ENCODE peak calls at places on chromosomes 12 and 14, in nine cellular contexts. R is ovary, T is tibial nerve, J is transverse colon, E is IMR-90, G is A549, S is H1, C is gastrocnemius medialis, D is Peyer's patch. Q is an unnamed sample.

GRCh38 chr12:81502912-81503695 is 256.0 kb downstream of the PPFIA2 start:
- DNase-seq in R (no peak), T (no peak), J (no peak), E (peak; percentile 45), G (peak; percentile 11), S (no peak), C (no peak), D (no peak), Q (no peak)

GRCh38 chr12:76942276-76942675 is 63.5 kb upstream of the CSRP2 start:
- DNase-seq in R (no peak), T (no peak), J (no peak), E (peak; percentile 69), G (no peak), S (no peak), C (no peak), D (no peak), Q (no peak)

GRCh38 chr12:120474092-120474960 is 4.8 kb upstream of the SRSF9 start:
- DNase-seq in R (peak; percentile 28), T (no peak), J (no peak), E (peak; percentile 80), G (peak; percentile 62), S (no peak), C (no peak), D (no peak), Q (peak; percentile 51)

GRCh38 chr14:51430600-51430999 is 190.6 kb downstream of the TMX1 start:
- DNase-seq in R (peak; percentile 28), T (no peak), J (no peak), E (no peak), G (no peak), S (no peak), C (no peak), D (no peak), Q (no peak)

GRCh38 chr14:40122978-40123648 is 690.9 kb upstream of the FBXO33 start:
- DNase-seq in R (no peak), T (no peak), J (no peak), E (no peak), G (no peak), S (no peak), C (no peak), D (no peak), Q (no peak)

GRCh38 chr14:50631408-50631821 is 36.7 kb downstream of the SAV1 start:
- DNase-seq in R (no peak), T (no peak), J (no peak), E (no peak), G (no peak), S (no peak), C (no peak), D (no peak), Q (no peak)

GRCh38 chr14:78088941-78089340 is 81.2 kb upstream of the NRXN3 start:
- DNase-seq in R (no peak), T (no peak), J (no peak), E (no peak), G (no peak), S (no peak), C (peak; percentile 76), D (no peak), Q (no peak)

GRCh38 chr12:131491887-131492490 is 218.9 kb upstream of the SFSWAP start:
- DNase-seq in R (no peak), T (no peak), J (no peak), E (no peak), G (no peak), S (no peak), C (no peak), D (no peak), Q (peak; percentile 64)

GRCh38 chr12:26158078-26158764 is 33.4 kb upstream of the BHLHE41 start:
- DNase-seq in R (no peak), T (no peak), J (no peak), E (no peak), G (peak; percentile 19), S (no peak), C (no peak), D (no peak), Q (no peak)

GRCh38 chr12:13173012-13173441 is 23.5 kb upstream of the EMP1 start:
- DNase-seq in R (no peak), T (no peak), J (no peak), E (peak; percentile 75), G (no peak), S (no peak), C (peak; percentile 45), D (no peak), Q (no peak)

GRCh38 chr14:34536951-34537676 is 2.4 kb downstream of the EAPP start:
- DNase-seq in R (no peak), T (no peak), J (no peak), E (peak; percentile 76), G (no peak), S (no peak), C (no peak), D (no peak), Q (no peak)

GRCh38 chr12:92369061-92369460 is 223.4 kb upstream of the BTG1 start:
- DNase-seq in R (no peak), T (no peak), J (no peak), E (no peak), G (no peak), S (no peak), C (no peak), D (no peak), Q (no peak)

GRCh38 chr12:86719381-86719780 is 463.2 kb upstream of the MGAT4C start:
- DNase-seq in R (no peak), T (no peak), J (no peak), E (peak; percentile 67), G (no peak), S (no peak), C (no peak), D (no peak), Q (no peak)

GRCh38 chr14:23568600-23569310 is 1.2 kb upstream of the AP1G2 start:
- DNase-seq in R (no peak), T (no peak), J (no peak), E (no peak), G (peak; percentile 42), S (no peak), C (peak; percentile 27), D (no peak), Q (peak; percentile 83)

GRCh38 chr14:23568021-23568599 is 519 bp upstream of the AP1G2 start:
- DNase-seq in R (no peak), T (no peak), J (no peak), E (no peak), G (no peak), S (no peak), C (peak; percentile 8), D (no peak), Q (no peak)

GRCh38 chr14:23566782-23567185 is 807 bp downstream of the AP1G2 start:
- DNase-seq in R (no peak), T (no peak), J (no peak), E (no peak), G (peak; percentile 30), S (no peak), C (no peak), D (no peak), Q (no peak)

GRCh38 chr14:23566112-23566781 is 1.3 kb downstream of the AP1G2 start:
- DNase-seq in R (no peak), T (no peak), J (no peak), E (no peak), G (no peak), S (no peak), C (no peak), D (no peak), Q (no peak)

GRCh38 chr14:23567186-23568020 is at the start of gene AP1G2:
- DNase-seq in R (peak; percentile 95), T (peak; percentile 55), J (peak; percentile 96), E (peak; percentile 28), G (peak; percentile 91), S (peak; percentile 91), C (peak; percentile 55), D (peak; percentile 95), Q (peak; percentile 90)
- TF ChIP-seq POLR2A in R (peak; percentile 63), T (no peak), J (peak; percentile 91), E (no peak), G (peak; percentile 92), S (peak; percentile 38), C (no peak), D (peak; percentile 91), Q (peak; percentile 10)

DNA sequence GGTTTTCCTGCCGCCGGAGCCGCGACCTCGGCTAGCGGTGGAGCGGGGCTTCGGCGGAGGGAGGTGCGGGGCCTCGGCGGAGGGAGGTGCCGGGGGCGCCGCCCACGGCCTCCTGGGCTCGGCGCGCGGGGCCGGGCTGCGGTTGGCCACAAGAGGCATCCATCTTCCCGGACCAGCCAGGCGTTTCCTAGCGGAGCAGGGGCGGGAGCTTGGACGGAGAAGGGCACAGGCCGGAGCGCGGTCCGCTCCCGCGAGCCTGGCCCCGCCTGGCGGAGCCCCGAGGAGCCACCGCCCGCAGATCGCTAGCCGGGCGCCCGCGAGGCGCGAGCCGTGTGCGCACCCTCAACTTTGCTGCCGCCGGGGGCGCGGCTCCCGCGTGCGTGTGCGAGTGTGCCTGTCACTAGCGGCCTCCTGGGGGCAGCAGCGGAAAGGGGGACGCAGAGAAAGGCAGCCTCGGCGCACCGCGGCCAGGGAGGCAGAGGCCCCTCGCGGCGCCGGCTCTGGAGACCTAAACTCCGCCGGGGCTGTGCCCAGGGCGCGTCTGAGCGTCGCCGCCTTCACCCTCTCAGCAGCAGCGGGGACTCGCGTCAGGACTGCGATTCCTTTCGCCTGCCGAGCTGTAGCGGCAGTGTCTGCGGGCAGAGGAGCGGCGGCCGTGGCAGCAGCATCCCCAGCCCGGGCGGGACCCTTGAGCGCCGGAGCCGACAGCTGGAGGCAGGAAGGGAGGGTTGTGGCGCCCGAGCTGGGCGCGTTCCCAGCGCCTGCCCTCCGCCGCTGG is 698 bp upstream of the SRGAP1 start:
- DNase-seq in R (peak; percentile 93), T (peak; percentile 81), J (peak; percentile 92), E (peak; percentile 96), G (peak; percentile 97), S (peak; percentile 91), C (peak; percentile 81), D (peak; percentile 94), Q (peak; percentile 82)
- TF ChIP-seq POLR2A in R (peak; percentile 40), T (peak; percentile 28), J (peak; percentile 43), E (no peak), G (peak; percentile 48), S (no peak), C (peak; percentile 55), D (peak; percentile 53), Q (no peak)

GRCh38 chr12:124909831-124910560 is 4.5 kb downstream of the UBC start:
- DNase-seq in R (no peak), T (no peak), J (no peak), E (peak; percentile 48), G (peak; percentile 82), S (no peak), C (peak; percentile 31), D (no peak), Q (no peak)
- TF ChIP-seq POLR2A in R (no peak), T (no peak), J (peak; percentile 3), E (no peak), G (peak; percentile 42), S (no peak), C (no peak), D (peak; percentile 5), Q (no peak)

DNA sequence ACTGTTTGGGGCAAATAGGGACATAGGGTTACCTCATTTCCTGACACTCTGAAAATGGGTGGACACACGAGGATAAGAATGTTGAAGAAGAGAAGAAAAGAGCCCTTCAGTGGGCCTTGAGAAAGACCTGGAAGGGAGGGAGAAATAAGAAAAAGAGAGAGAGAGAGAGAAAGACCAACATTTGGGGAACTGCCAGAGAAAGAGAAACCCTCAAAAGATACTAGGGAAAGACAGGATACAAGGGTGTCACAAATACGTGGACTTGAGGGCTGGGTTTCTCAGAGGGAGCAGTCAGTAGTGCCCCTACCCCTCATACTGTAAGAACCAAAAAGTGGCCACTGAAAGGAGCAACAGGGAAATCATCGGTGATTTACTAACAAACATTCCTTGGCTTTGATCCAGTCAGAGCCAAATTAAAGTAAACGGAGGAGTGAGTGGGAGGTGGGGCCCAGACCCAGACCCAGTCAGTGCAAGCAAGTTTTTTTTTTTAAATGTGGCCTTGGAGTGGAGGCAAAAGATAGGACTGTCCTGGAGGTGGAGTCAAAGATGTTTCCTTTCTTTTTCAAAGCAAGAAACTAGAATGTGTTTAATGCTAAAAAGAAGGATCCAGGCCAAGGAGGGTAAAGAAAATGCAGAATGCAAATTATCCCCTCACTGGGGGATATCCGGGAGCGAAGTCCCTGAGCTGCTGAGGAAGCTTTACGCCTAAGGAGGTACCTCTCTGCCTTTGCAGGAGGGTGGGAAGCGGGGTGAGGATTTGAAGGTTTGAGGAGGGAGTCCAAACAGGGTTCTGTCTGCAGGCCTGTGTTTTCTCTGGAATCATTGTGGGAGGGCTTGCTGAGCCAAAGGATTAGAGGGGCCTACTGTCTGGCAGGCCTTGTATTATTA is 143.4 kb upstream of the AMIGO2 start:
- DNase-seq in R (peak; percentile 41), T (no peak), J (no peak), E (no peak), G (peak; percentile 96), S (peak; percentile 61), C (no peak), D (no peak), Q (no peak)
- TF ChIP-seq POLR2A in R (no peak), T (no peak), J (no peak), E (no peak), G (peak; percentile 44), S (no peak), C (no peak), D (no peak), Q (no peak)